ENCODE peak calls at places on chromosomes 2 and 18, in six cellular contexts. Q is hepatic stellate cell, O is M059J, F is cardiac muscle cell, U is NCI-H526 treated with DMSO at 0.1 percent for 48 hours, D is epithelial cell of esophagus. G is an unnamed sample.

GRCh38 chr2:229282758-229283546 is 11.9 kb upstream of the PID1 start:
- DNase-seq in U (no peak), D (peak), F (peak), O (peak), Q (peak), G (peak)

GRCh38 chr2:44974064-44974715 is 32.7 kb downstream of the SIX3 start:
- DNase-seq in F (peak), Q (no peak), O (peak), U (peak), D (peak), G (peak)

GRCh38 chr2:162118166-162119031 is 33.6 kb downstream of the GCG start:
- DNase-seq in O (peak), U (no peak), D (peak), Q (peak), F (peak), G (peak)

GRCh38 chr2:22812065-22812680 is 572.8 kb upstream of the KLHL29 start:
- DNase-seq in D (no peak), F (no peak), U (no peak), Q (no peak), O (no peak), G (no peak)

GRCh38 chr18:74281011-74281638 is 10.6 kb downstream of the CYB5A start:
- DNase-seq in D (no peak), F (no peak), Q (no peak), U (no peak), O (no peak), G (no peak)

GRCh38 chr2:47015730-47016129 is 100.1 kb upstream of the MCFD2 start:
- DNase-seq in Q (no peak), D (no peak), O (no peak), F (no peak), U (no peak), G (no peak)

GRCh38 chr18:49201464-49201863 is 250.7 kb upstream of the SMAD7 start:
- DNase-seq in D (no peak), Q (no peak), F (no peak), U (no peak), O (no peak), G (no peak)

GRCh38 chr2:8303322-8303832 is 378.5 kb upstream of the ID2 start:
- DNase-seq in Q (no peak), U (no peak), O (no peak), D (no peak), F (no peak), G (no peak)

GRCh38 chr2:207676827-207677354 is 34.5 kb upstream of the CCNYL1 start:
- DNase-seq in F (peak), U (no peak), O (peak), Q (peak), D (peak), G (peak)

GRCh38 chr18:79469751-79470150 is 74.0 kb downstream of the NFATC1 start:
- DNase-seq in F (no peak), Q (no peak), U (no peak), D (no peak), O (no peak), G (no peak)